ENCODE peak calls at places on chromosomes 13 and 19, in six cellular contexts. U is thoracic aorta, Y is sigmoid colon, W is cardiac muscle cell, N is PC-3, X is ascending aorta. T is an unnamed sample.

GRCh38 chr13:84896128-84896527 is 903.1 kb downstream of the SLITRK6 start:
- DNase-seq in W (peak), Y (no peak), U (no peak), X (no peak), N (peak), T (no peak)

GRCh38 chr19:9702186-9702585 is 27.3 kb upstream of the ZNF562 start:
- DNase-seq in N (no peak), U (no peak), W (no peak), Y (no peak), X (no peak), T (no peak)

GRCh38 chr13:107866007-107866665 is 349.2 kb downstream of the LIG4 start:
- DNase-seq in N (peak), U (no peak), X (no peak), Y (no peak), W (peak), T (no peak)

GRCh38 chr19:56193981-56194380 is 3.6 kb downstream of the ZSCAN5B start:
- DNase-seq in W (no peak), X (no peak), N (no peak), U (no peak), Y (no peak), T (no peak)

GRCh38 chr13:48093588-48093987 is 1.3 kb downstream of the MED4 start:
- DNase-seq in N (no peak), Y (no peak), X (no peak), U (no peak), W (no peak), T (no peak)

GRCh38 chr19:5880604-5881078 is 10.3 kb upstream of the FUT5 start:
- DNase-seq in U (no peak), N (no peak), X (no peak), W (peak), Y (peak), T (no peak)

GRCh38 chr13:110347535-110348308 is 40.6 kb downstream of the COL4A2 start:
- DNase-seq in U (peak), N (peak), Y (no peak), W (no peak), X (peak), T (peak)

GRCh38 chr13:28622286-28622685 is 36.6 kb upstream of the POMP start:
- DNase-seq in Y (peak), X (peak), W (no peak), U (no peak), N (no peak), T (no peak)

GRCh38 chr19:17847538-17848366 is at the start of gene JAK3:
- DNase-seq in N (no peak), W (peak), Y (no peak), X (peak), U (no peak), T (no peak)

GRCh38 chr13:105642511-105642958 is 892.9 kb downstream of the EFNB2 start:
- DNase-seq in X (no peak), W (no peak), U (no peak), Y (no peak), N (peak), T (no peak)

GRCh38 chr19:38975214-38975860 is at the start of gene FBXO17:
- DNase-seq in N (no peak), U (no peak), W (peak), Y (peak), X (peak), T (peak)

GRCh38 chr19:19552811-19553210 is 14.7 kb downstream of the CILP2 start:
- DNase-seq in Y (no peak), U (no peak), X (no peak), W (peak), N (peak), T (no peak)

GRCh38 chr19:52942371-52943133 is 19.3 kb upstream of the ZNF888 start:
- DNase-seq in N (peak), W (peak), X (peak), U (peak), Y (peak), T (peak)

GRCh38 chr13:50014404-50014803 is 840 bp upstream of the KCNRG start:
- DNase-seq in U (no peak), N (no peak), W (no peak), Y (no peak), X (no peak), T (no peak)

GRCh38 chr13:24036115-24036514 is 124.4 kb upstream of the SPATA13 start:
- DNase-seq in W (no peak), U (no peak), Y (no peak), X (no peak), N (no peak), T (no peak)

GRCh38 chr13:101520672-101521071 is 68.2 kb downstream of the ITGBL1 start:
- DNase-seq in Y (no peak), U (no peak), X (no peak), W (no peak), N (peak), T (no peak)

GRCh38 chr13:62176051-62176450 is 760.4 kb upstream of the PCDH20 start:
- DNase-seq in X (no peak), W (no peak), Y (no peak), N (no peak), U (no peak), T (no peak)

GRCh38 chr13:24802074-24802473 is 38.1 kb downstream of the RNF17 start:
- DNase-seq in U (no peak), W (no peak), N (no peak), Y (no peak), X (no peak), T (no peak)

GRCh38 chr13:110320645-110321044 is 13.6 kb downstream of the COL4A2 start:
- DNase-seq in W (no peak), U (no peak), Y (no peak), N (no peak), X (no peak), T (no peak)

GRCh38 chr19:415292-415691 is 6.3 kb upstream of the C2CD4C start:
- DNase-seq in U (no peak), W (no peak), Y (no peak), N (no peak), X (no peak), T (no peak)

GRCh38 chr13:37175996-37176395 is 70.5 kb upstream of the CSNK1A1L start:
- DNase-seq in N (no peak), U (no peak), W (no peak), X (no peak), Y (no peak), T (no peak)

GRCh38 chr19:12796146-12797071 is 5.1 kb downstream of the JUNB start:
- DNase-seq in W (peak), N (peak), X (peak), U (no peak), Y (peak), T (peak)

GRCh38 chr19:54002495-54003315 is 11.3 kb downstream of the CACNG6 start:
- DNase-seq in N (peak), U (no peak), Y (no peak), X (no peak), W (no peak), T (no peak)

GRCh38 chr19:34254552-34255432 is at the start of gene GARRE1:
- DNase-seq in W (peak), Y (peak), N (no peak), X (no peak), U (no peak), T (peak)

GRCh38 chr13:29304148-29304547 is 291.3 kb downstream of the SLC7A1 start:
- DNase-seq in W (no peak), X (no peak), N (no peak), Y (no peak), U (no peak), T (no peak)

GRCh38 chr13:90683711-90684131 is 663.8 kb upstream of the MIR17HG start:
- DNase-seq in Y (no peak), W (no peak), X (no peak), N (no peak), U (no peak), T (no peak)

GRCh38 chr13:52447815-52448552 is 2.5 kb downstream of the VPS36 start:
- DNase-seq in W (no peak), U (no peak), Y (no peak), X (no peak), N (no peak), T (no peak)

GRCh38 chr19:18153555-18154134 is 682 bp downstream of the PIK3R2 start:
- DNase-seq in Y (no peak), N (no peak), W (no peak), X (no peak), U (no peak), T (no peak)

GRCh38 chr13:97372929-97373328 is 61.0 kb upstream of the RAP2A start:
- DNase-seq in X (no peak), W (no peak), N (no peak), U (no peak), Y (no peak), T (no peak)

GRCh38 chr13:40539954-40540706 is 126.3 kb downstream of the FOXO1 start:
- DNase-seq in U (no peak), X (no peak), W (no peak), Y (no peak), N (peak), T (no peak)

GRCh38 chr19:1324792-1325567 is 39.3 kb downstream of the EFNA2 start:
- DNase-seq in W (peak), X (peak), U (no peak), N (peak), Y (peak), T (peak)

GRCh38 chr19:55119053-55119452 is 1.6 kb upstream of the PPP1R12C start:
- DNase-seq in Y (no peak), X (no peak), U (no peak), W (no peak), N (no peak), T (no peak)

GRCh38 chr13:42001580-42001979 is 40.7 kb upstream of the VWA8 start:
- DNase-seq in N (peak), Y (no peak), X (no peak), U (no peak), W (peak), T (no peak)

GRCh38 chr13:40963927-40964326 is 55.2 kb downstream of the ELF1 start:
- DNase-seq in Y (no peak), W (no peak), N (peak), X (no peak), U (no peak), T (no peak)

GRCh38 chr19:13985771-13986347 is 20.3 kb downstream of the RFX1 start:
- DNase-seq in U (no peak), N (no peak), Y (no peak), X (no peak), W (no peak), T (no peak)
- H3K27ac ChIP-seq in U (peak), N (no peak), Y (peak), X (peak), W (no peak), T (peak)

GRCh38 chr19:29620931-29621351 is 14.9 kb downstream of the POP4 start:
- DNase-seq in X (no peak), W (no peak), U (no peak), N (no peak), Y (no peak), T (no peak)
- H3K4me3 ChIP-seq in X (no peak), W (no peak), U (no peak), N (no peak), Y (no peak), T (no peak)

DNA sequence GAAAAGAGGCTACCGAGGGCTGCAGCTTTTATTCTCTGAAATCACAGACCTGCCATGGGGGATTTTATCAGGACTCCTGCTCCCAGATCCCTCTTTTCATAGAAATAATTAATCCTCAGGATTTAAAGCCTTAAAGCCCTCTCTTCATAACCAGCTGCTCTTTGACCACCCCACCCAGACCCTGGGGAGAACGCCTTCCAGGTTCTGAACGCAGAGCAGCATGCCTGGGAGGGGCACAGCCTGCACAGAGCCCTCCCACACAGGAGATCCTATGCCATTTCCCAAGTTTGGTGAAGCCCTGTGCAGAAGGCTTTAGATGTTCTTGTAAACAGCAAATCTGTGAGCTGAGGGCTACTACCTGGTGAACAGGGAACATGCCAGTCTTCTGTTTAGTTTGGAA is 91.0 kb downstream of the STOML3 start:
- DNase-seq in W (no peak), X (no peak), Y (no peak), N (no peak), U (no peak), T (no peak)
- TF ChIP-seq CTCF in W (no peak), X (no peak), Y (no peak), N (no peak), U (no peak), T (no peak)

GRCh38 chr19:11279505-11280236 is 16.3 kb upstream of the TSPAN16 start:
- DNase-seq in N (no peak), W (no peak), U (no peak), X (no peak), Y (no peak), T (no peak)

GRCh38 chr19:11273989-11274388 is 11.7 kb upstream of the DOCK6 start:
- DNase-seq in U (no peak), W (no peak), X (no peak), N (no peak), Y (no peak), T (no peak)

GRCh38 chr19:11274533-11275086 is 12.3 kb upstream of the DOCK6 start:
- DNase-seq in U (no peak), N (no peak), Y (no peak), W (no peak), X (no peak), T (no peak)

GRCh38 chr19:11281336-11282049 is 14.5 kb upstream of the TSPAN16 start:
- DNase-seq in N (peak), W (no peak), X (no peak), U (no peak), Y (no peak), T (no peak)

DNA sequence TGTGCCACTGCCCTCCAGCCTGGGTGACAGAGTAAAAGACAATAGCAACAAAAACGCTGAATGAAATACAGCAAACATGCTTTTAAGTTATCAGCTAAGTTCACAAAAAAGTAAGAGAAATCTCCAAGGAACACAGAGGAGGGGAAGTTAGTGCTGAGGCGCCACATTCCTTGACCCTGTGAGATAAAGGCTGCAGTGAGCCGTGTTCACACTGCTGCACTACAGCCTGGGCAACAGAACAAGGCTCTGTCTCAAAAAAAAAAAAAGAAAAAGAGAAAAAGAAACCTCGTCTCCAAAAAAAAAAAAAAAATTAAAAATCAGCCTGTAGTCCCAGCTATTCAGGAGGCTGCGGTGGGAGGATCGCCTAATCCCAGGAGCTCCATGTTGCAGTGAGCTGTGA is 16.3 kb upstream of the DOCK6 start:
- DNase-seq in U (no peak), X (no peak), W (no peak), N (no peak), Y (no peak), T (no peak)
- H3K27ac ChIP-seq in U (no peak), X (no peak), W (no peak), N (no peak), Y (no peak), T (no peak)

DNA sequence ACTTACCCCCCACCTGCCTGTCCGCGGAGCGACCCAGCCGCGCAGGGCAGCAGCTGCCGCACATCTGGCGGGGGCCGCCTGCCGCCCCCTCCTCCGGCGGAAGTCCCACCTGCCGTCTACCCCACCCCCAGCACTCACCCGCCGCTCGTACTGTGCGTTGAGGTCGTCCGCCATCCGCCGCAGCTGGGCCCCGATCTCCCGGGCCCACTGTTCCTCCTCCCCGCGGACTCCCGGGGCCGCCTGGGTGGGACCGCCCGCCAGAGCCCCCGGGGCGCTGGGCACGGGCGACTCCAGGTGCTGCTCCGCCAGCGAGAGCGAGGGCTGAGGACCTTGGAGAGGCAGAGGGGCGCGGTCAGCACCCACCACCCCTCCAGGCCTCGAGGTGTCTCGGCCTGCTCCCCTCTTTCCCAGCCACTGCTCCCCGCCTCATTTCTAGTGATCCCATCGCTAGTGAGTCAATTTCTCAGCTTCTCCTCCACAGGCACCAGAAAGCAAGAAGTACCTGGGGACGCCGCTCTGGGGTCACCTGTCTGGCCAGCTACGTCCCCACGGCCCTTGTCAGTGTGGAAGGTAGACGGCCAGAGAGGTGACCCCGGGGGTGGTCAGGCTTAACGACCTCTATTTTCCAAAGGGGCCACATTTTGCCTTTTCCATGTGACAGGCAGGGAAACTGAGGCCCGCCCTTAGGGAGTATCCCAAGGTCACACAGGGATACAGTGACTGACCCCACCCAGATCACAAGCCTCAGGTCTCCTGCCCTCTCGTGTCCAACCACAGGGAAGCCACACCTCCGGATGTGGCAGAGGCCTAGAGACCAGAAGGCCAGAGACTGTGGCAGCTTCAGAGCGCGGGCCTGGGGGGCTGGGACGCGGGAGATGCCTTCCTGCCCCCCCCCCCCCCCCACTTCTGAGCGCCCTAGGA is 4.3 kb downstream of the BBC3 start:
- DNase-seq in U (peak), X (peak), W (peak), Y (peak), N (peak), T (peak)
- H3K4me3 ChIP-seq in U (peak), X (peak), W (peak), Y (peak), N (peak), T (peak)

DNA sequence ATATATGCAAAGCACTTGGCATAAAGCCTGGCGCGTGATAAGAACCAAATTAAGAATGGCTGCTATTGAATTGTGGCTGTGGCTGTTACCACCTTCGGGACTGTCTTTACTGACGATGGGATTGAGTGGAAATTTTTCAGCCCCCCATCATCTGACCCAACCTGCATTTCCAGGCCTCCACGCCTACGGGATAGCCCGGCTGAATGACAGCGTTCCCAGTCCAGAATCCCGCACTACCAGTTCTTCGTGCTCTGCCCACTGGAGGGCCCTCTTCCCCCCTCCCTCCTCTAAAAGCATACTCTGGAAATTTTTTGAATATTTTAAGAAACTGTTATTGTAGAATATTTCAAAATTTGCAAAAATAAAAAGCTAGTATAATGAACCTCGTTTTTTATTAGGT is 11.0 kb downstream of the KRTDAP start:
- DNase-seq in W (no peak), U (no peak), Y (no peak), N (peak), X (no peak), T (no peak)
- TF ChIP-seq CTCF in W (no peak), U (no peak), Y (no peak), N (peak), X (no peak), T (no peak)

T was measured in coronary artery.